ENCODE peak calls at places on chromosomes 12 and 14, in seven cellular contexts. O is Kasumi-1, E is transverse colon, A is GM20000, N is hepatic stellate cell, P is brain microvascular endothelial cell, G is WTC11. B is an unnamed sample.

GRCh38 chr14:58243790-58244555 is 670 bp upstream of the PSMA3 start:
- DNase-seq in A (no peak), E (no peak), N (no peak), O (peak; percentile 82), G (no peak), P (no peak), B (no peak)

GRCh38 chr12:1870998-1871917 is 47.2 kb downstream of the CACNA2D4 start:
- DNase-seq in O (no peak), A (no peak), P (no peak), E (no peak), G (no peak), N (no peak), B (no peak)

GRCh38 chr12:53193953-53194716 is 12.9 kb downstream of the ITGB7 start:
- DNase-seq in E (no peak), G (no peak), O (no peak), N (no peak), P (no peak), A (no peak), B (no peak)

GRCh38 chr12:2395352-2395977 is 342.7 kb downstream of the CACNA1C start:
- DNase-seq in O (no peak), G (peak; percentile 85), P (no peak), N (peak; percentile 50), A (peak; percentile 47), E (peak; percentile 47), B (no peak)

GRCh38 chr14:53881161-53881846 is 75.3 kb downstream of the BMP4 start:
- DNase-seq in O (no peak), P (peak; percentile 35), E (no peak), N (no peak), A (no peak), G (no peak), B (no peak)

GRCh38 chr12:53971129-53971528 is 1.8 kb upstream of the HOXC11 start:
- DNase-seq in O (no peak), A (no peak), N (no peak), P (no peak), G (no peak), E (no peak), B (no peak)

GRCh38 chr14:44701563-44702263 is 194.6 kb upstream of the FSCB start:
- DNase-seq in O (no peak), A (no peak), G (no peak), P (no peak), E (no peak), N (no peak), B (no peak)

GRCh38 chr12:121162985-121163384 is 30.3 kb downstream of the P2RX7 start:
- DNase-seq in P (no peak), A (no peak), E (no peak), O (no peak), N (no peak), G (no peak), B (no peak)

GRCh38 chr12:23752245-23752644 is 197.2 kb downstream of the SOX5 start:
- DNase-seq in O (no peak), A (no peak), G (no peak), E (no peak), N (no peak), P (no peak), B (no peak)

GRCh38 chr14:35395283-35395682 is 9.3 kb downstream of the NFKBIA start:
- DNase-seq in E (no peak), P (no peak), A (no peak), N (no peak), O (no peak), G (no peak), B (no peak)

B was measured in body of pancreas.